ENCODE peak calls at places on chromosome 18, in ten cellular contexts. S is keratinocyte, O is fibroblast of lung, R is left lung, B is HCT116, A is IMR-90, K is PC-9, M is thoracic aorta, L is heart left ventricle, W is left ventricle myocardium inferior. T is an unnamed sample. For H3K27me3, the result is how much of the 10 kb centered on the place peaks cover.

GRCh38 chr18:7955175-7955574 is 388.1 kb downstream of the PTPRM start:
- DNase-seq in S (no peak), O (no peak), R (no peak), B (no peak), A (no peak), K (no peak), M (no peak), L (no peak), W (no peak), T (no peak)

GRCh38 chr18:6741786-6742185 is 12.3 kb downstream of the ARHGAP28 start:
- DNase-seq in S (no peak), O (no peak), R (no peak), B (no peak), A (no peak), K (no peak), M (no peak), L (no peak), W (no peak), T (no peak)

GRCh38 chr18:79001001-79001400 is 21.4 kb downstream of the SALL3 start:
- DNase-seq in S (no peak), O (no peak), R (no peak), B (no peak), A (no peak), K (no peak), M (no peak), L (no peak), W (no peak), T (no peak)

GRCh38 chr18:59620381-59620780 is 76.8 kb downstream of the CCBE1 start:
- DNase-seq in S (no peak), O (no peak), R (no peak), B (no peak), A (no peak), K (no peak), M (no peak), L (no peak), W (no peak), T (no peak)

GRCh38 chr18:35143615-35144596 is 96.9 kb upstream of the ZNF397 start:
- DNase-seq in S (no peak), O (peak), R (no peak), B (peak), A (peak), K (no peak), M (no peak), L (peak), W (no peak), T (peak)

GRCh38 chr18:59556265-59556664 is 141.0 kb downstream of the CCBE1 start:
- DNase-seq in S (peak), O (peak), R (no peak), B (no peak), A (peak), K (no peak), M (no peak), L (no peak), W (no peak), T (no peak)

GRCh38 chr18:76442413-76443171 is 52.5 kb downstream of the ZNF516 start:
- DNase-seq in S (no peak), O (no peak), R (no peak), B (no peak), A (no peak), K (no peak), M (no peak), L (no peak), W (no peak), T (no peak)

GRCh38 chr18:53944721-53945120 is 279.7 kb downstream of the MBD2 start:
- DNase-seq in S (no peak), O (no peak), R (no peak), B (no peak), A (no peak), K (no peak), M (no peak), L (no peak), W (no peak), T (peak)

GRCh38 chr18:62537946-62538345 is 15.1 kb downstream of the ZCCHC2 start:
- DNase-seq in S (no peak), O (no peak), R (no peak), B (no peak), A (no peak), K (peak), M (no peak), L (no peak), W (no peak), T (no peak)

DNA sequence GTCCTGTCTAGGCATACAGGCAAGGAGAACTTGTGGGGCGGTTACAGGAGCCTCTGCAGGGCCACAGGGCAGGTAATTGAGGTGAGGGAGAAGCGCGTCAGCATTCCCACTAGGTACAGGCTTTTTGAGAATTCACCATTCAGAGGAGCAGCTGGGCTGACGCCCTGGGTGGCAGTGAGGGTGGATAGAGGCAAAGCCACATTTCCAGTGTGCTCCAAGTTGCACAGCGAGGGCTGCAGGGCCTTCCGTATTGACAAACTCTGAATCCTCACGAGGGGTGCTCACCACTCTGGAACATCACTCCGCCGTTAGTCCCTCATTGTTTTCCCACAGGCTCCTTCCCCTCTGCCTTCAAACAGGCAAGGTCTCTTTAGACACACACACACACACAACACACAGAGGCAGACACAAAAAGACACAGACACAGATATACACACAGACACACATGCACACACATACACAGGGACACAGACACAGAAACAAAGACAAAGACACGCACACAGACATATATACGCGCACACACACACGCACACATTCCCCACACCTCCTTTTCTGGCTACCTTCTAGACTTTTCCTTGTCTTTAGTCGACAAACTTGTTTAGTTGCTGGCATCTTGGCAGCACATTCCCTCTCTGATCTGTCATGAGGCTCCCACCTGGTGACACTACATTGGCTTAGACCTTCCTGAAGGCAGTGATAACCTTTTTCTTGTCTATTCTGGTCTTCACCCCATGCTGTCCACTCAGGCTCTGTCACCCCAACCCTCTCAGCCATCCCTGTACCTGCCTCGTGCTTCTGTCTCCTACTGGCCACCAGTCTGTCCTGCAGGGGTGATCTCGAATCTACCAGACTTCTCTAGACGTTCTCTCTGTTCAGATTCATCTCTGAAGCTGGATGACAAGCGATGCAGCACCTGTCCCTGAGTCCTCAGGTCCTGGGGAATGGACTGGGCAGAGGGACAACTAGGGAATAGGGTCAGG is 136.8 kb downstream of the ALPK2 start:
- DNase-seq in S (no peak), O (no peak), R (no peak), B (no peak), A (no peak), K (no peak), M (no peak), L (no peak), W (no peak), T (no peak)
- H3K27me3 ChIP-seq in S (under half), O (under half), R (under half), B (under half), A (under half), K (under half), M (under half), L (under half), W (under half), T (under half)

GRCh38 chr18:11700876-11701275 is 11.8 kb downstream of the GNAL start:
- DNase-seq in S (no peak), O (no peak), R (no peak), B (no peak), A (no peak), K (no peak), M (no peak), L (no peak), W (no peak), T (no peak)
- H3K27me3 ChIP-seq in S (under half), O (under half), R (under half), B (under half), A (under half), K (half or more), M (under half), L (under half), W (under half), T (under half)

GRCh38 chr18:5093902-5094301 is 103.2 kb downstream of the AKAIN1 start:
- DNase-seq in S (no peak), O (no peak), R (no peak), B (no peak), A (no peak), K (no peak), M (no peak), L (no peak), W (no peak), T (no peak)
- H3K27me3 ChIP-seq in S (under half), O (under half), R (under half), B (under half), A (under half), K (under half), M (under half), L (under half), W (under half), T (under half)

GRCh38 chr18:904135-905090 is at the start of gene ADCYAP1:
- DNase-seq in S (no peak), O (peak), R (no peak), B (no peak), A (no peak), K (no peak), M (no peak), L (no peak), W (no peak), T (peak)

GRCh38 chr18:901769-902168 is 2.9 kb upstream of the ADCYAP1 start:
- DNase-seq in S (no peak), O (no peak), R (no peak), B (no peak), A (no peak), K (no peak), M (no peak), L (no peak), W (no peak), T (no peak)

GRCh38 chr18:903703-904102 is 968 bp upstream of the ADCYAP1 start:
- DNase-seq in S (peak), O (peak), R (peak), B (no peak), A (peak), K (no peak), M (no peak), L (peak), W (peak), T (peak)

GRCh38 chr18:905307-905947 is 756 bp downstream of the ADCYAP1 start:
- DNase-seq in S (no peak), O (no peak), R (no peak), B (no peak), A (no peak), K (no peak), M (no peak), L (no peak), W (no peak), T (no peak)

DNA sequence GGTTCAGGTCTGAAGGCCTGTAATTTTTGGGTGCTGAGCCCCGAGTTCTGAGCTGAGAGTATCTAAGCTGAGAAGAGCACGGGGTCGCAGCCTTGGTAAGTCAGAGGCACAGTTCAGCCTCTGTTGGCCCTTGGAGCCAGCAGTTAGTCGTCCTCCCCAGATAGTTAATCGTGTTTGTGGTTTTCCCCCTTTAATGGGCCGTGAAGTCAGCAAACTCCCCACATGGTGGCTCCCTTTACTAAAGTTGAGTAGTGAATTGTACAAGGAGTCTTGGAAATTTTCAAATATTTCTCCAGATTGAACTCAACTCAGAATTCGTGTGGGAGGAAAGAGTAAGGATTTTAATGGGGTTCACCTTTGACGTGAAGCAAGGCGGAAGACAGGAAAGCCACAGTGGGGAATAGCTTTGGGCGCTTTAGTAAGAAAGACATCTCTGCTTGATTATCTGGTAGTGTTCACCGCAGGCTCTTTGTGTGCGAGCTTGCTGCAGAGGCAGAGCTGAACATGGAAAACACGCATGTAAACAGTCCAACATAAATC is 2.4 kb upstream of the ADCYAP1 start:
- DNase-seq in S (no peak), O (peak), R (no peak), B (peak), A (no peak), K (no peak), M (no peak), L (no peak), W (no peak), T (no peak)
- H3K27me3 ChIP-seq in S (under half), O (under half), R (half or more), B (under half), A (under half), K (under half), M (under half), L (half or more), W (half or more), T (under half)

GRCh38 chr18:13629841-13630747 is 96.3 kb downstream of the FAM210A start:
- DNase-seq in S (no peak), O (peak), R (no peak), B (peak), A (peak), K (peak), M (no peak), L (peak), W (no peak), T (peak)

GRCh38 chr18:13639196-13639595 is 87.2 kb downstream of the FAM210A start:
- DNase-seq in S (no peak), O (no peak), R (no peak), B (no peak), A (no peak), K (no peak), M (no peak), L (peak), W (peak), T (no peak)

GRCh38 chr18:13630869-13631268 is 95.5 kb downstream of the FAM210A start:
- DNase-seq in S (no peak), O (no peak), R (no peak), B (no peak), A (no peak), K (no peak), M (no peak), L (no peak), W (no peak), T (no peak)

GRCh38 chr18:13638684-13639083 is 87.7 kb downstream of the FAM210A start:
- DNase-seq in S (no peak), O (no peak), R (no peak), B (no peak), A (no peak), K (no peak), M (no peak), L (no peak), W (no peak), T (no peak)

GRCh38 chr18:13635046-13635445 is 91.3 kb downstream of the FAM210A start:
- DNase-seq in S (no peak), O (no peak), R (no peak), B (no peak), A (no peak), K (no peak), M (no peak), L (peak), W (peak), T (no peak)
- H3K27me3 ChIP-seq in S (under half), O (under half), R (under half), B (under half), A (under half), K (half or more), M (under half), L (under half), W (under half), T (under half)

T was measured in testis.